ENCODE peak calls at places on chromosomes 13 and 19, in five cellular contexts. One of them, this sample, is unnamed.

GRCh38 chr13:30846311-30846710 is 59.8 kb upstream of the MEDAG start:
- DNase-seq in HEK293T: no peak
- DNase-seq in stimulated activated CD4-positive, alpha-beta T cell treated with anti-CD3 and anti-CD28 coated beads, Interleukin-2, amount 100 ng/mL, for 48 hours: no peak
- DNase-seq in ascending aorta: no peak
- DNase-seq in left cardiac atrium: no peak
- DNase-seq in this sample: no peak

GRCh38 chr19:35351441-35352176 is 3.9 kb downstream of the FFAR1 start:
- DNase-seq in left cardiac atrium: no peak
- DNase-seq in ascending aorta: no peak
- DNase-seq in HEK293T: no peak
- DNase-seq in stimulated activated CD4-positive, alpha-beta T cell treated with anti-CD3 and anti-CD28 coated beads, Interleukin-2, amount 100 ng/mL, for 48 hours: no peak
- DNase-seq in this sample: peak

GRCh38 chr19:35851213-35852028 is 883 bp downstream of the NPHS1 start:
- DNase-seq in left cardiac atrium: no peak
- DNase-seq in ascending aorta: no peak
- DNase-seq in HEK293T: peak
- DNase-seq in stimulated activated CD4-positive, alpha-beta T cell treated with anti-CD3 and anti-CD28 coated beads, Interleukin-2, amount 100 ng/mL, for 48 hours: no peak
- DNase-seq in this sample: no peak

GRCh38 chr19:21482863-21483276 is 22.5 kb upstream of the ZNF429 start:
- DNase-seq in ascending aorta: peak
- DNase-seq in left cardiac atrium: peak
- DNase-seq in stimulated activated CD4-positive, alpha-beta T cell treated with anti-CD3 and anti-CD28 coated beads, Interleukin-2, amount 100 ng/mL, for 48 hours: peak
- DNase-seq in HEK293T: peak
- DNase-seq in this sample: peak

GRCh38 chr19:46998445-46999142 is 21.0 kb upstream of the NPAS1 start:
- DNase-seq in ascending aorta: no peak
- DNase-seq in left cardiac atrium: no peak
- DNase-seq in stimulated activated CD4-positive, alpha-beta T cell treated with anti-CD3 and anti-CD28 coated beads, Interleukin-2, amount 100 ng/mL, for 48 hours: no peak
- DNase-seq in HEK293T: no peak
- DNase-seq in this sample: peak

GRCh38 chr13:36764536-36764935 is 54.5 kb upstream of the RFXAP start:
- DNase-seq in left cardiac atrium: no peak
- DNase-seq in stimulated activated CD4-positive, alpha-beta T cell treated with anti-CD3 and anti-CD28 coated beads, Interleukin-2, amount 100 ng/mL, for 48 hours: no peak
- DNase-seq in HEK293T: no peak
- DNase-seq in ascending aorta: no peak
- DNase-seq in this sample: no peak

GRCh38 chr19:9727644-9728043 is 40.9 kb downstream of the ZNF846 start:
- DNase-seq in HEK293T: no peak
- DNase-seq in stimulated activated CD4-positive, alpha-beta T cell treated with anti-CD3 and anti-CD28 coated beads, Interleukin-2, amount 100 ng/mL, for 48 hours: no peak
- DNase-seq in ascending aorta: no peak
- DNase-seq in left cardiac atrium: no peak
- DNase-seq in this sample: no peak

GRCh38 chr19:49956113-49956491 is 4.9 kb downstream of the SIGLEC11 start:
- DNase-seq in HEK293T: no peak
- DNase-seq in stimulated activated CD4-positive, alpha-beta T cell treated with anti-CD3 and anti-CD28 coated beads, Interleukin-2, amount 100 ng/mL, for 48 hours: no peak
- DNase-seq in ascending aorta: no peak
- DNase-seq in left cardiac atrium: no peak
- DNase-seq in this sample: no peak

GRCh38 chr13:98187862-98188261 is 10.8 kb upstream of the RNF113B start:
- DNase-seq in ascending aorta: no peak
- DNase-seq in stimulated activated CD4-positive, alpha-beta T cell treated with anti-CD3 and anti-CD28 coated beads, Interleukin-2, amount 100 ng/mL, for 48 hours: no peak
- DNase-seq in left cardiac atrium: no peak
- DNase-seq in HEK293T: no peak
- DNase-seq in this sample: no peak

GRCh38 chr19:50204811-50205675 is 1.6 kb downstream of the MYH14 start:
- DNase-seq in ascending aorta: no peak
- DNase-seq in stimulated activated CD4-positive, alpha-beta T cell treated with anti-CD3 and anti-CD28 coated beads, Interleukin-2, amount 100 ng/mL, for 48 hours: no peak
- DNase-seq in HEK293T: no peak
- DNase-seq in left cardiac atrium: peak
- DNase-seq in this sample: no peak

GRCh38 chr19:39293394-39293793 is 2.8 kb upstream of the IFNL1 start:
- DNase-seq in ascending aorta: peak
- DNase-seq in HEK293T: no peak
- DNase-seq in left cardiac atrium: no peak
- DNase-seq in stimulated activated CD4-positive, alpha-beta T cell treated with anti-CD3 and anti-CD28 coated beads, Interleukin-2, amount 100 ng/mL, for 48 hours: no peak
- DNase-seq in this sample: peak

GRCh38 chr13:28476919-28477708 is 17.8 kb downstream of the FLT1 start:
- DNase-seq in stimulated activated CD4-positive, alpha-beta T cell treated with anti-CD3 and anti-CD28 coated beads, Interleukin-2, amount 100 ng/mL, for 48 hours: no peak
- DNase-seq in left cardiac atrium: no peak
- DNase-seq in ascending aorta: no peak
- DNase-seq in HEK293T: no peak
- DNase-seq in this sample: no peak

GRCh38 chr13:40644838-40645620 is 21.4 kb downstream of the FOXO1 start:
- DNase-seq in stimulated activated CD4-positive, alpha-beta T cell treated with anti-CD3 and anti-CD28 coated beads, Interleukin-2, amount 100 ng/mL, for 48 hours: no peak
- DNase-seq in ascending aorta: no peak
- DNase-seq in HEK293T: no peak
- DNase-seq in left cardiac atrium: no peak
- DNase-seq in this sample: no peak

GRCh38 chr19:14434543-14435319 is 1.6 kb downstream of the PKN1 start:
- DNase-seq in stimulated activated CD4-positive, alpha-beta T cell treated with anti-CD3 and anti-CD28 coated beads, Interleukin-2, amount 100 ng/mL, for 48 hours: no peak
- DNase-seq in left cardiac atrium: peak
- DNase-seq in ascending aorta: peak
- DNase-seq in HEK293T: no peak
- DNase-seq in this sample: peak

GRCh38 chr19:11181488-11181887 is 15.9 kb downstream of the KANK2 start:
- DNase-seq in HEK293T: no peak
- DNase-seq in ascending aorta: no peak
- DNase-seq in left cardiac atrium: no peak
- DNase-seq in stimulated activated CD4-positive, alpha-beta T cell treated with anti-CD3 and anti-CD28 coated beads, Interleukin-2, amount 100 ng/mL, for 48 hours: no peak
- DNase-seq in this sample: no peak

GRCh38 chr13:99659234-99659633 is 158.0 kb downstream of the TM9SF2 start:
- DNase-seq in stimulated activated CD4-positive, alpha-beta T cell treated with anti-CD3 and anti-CD28 coated beads, Interleukin-2, amount 100 ng/mL, for 48 hours: no peak
- DNase-seq in ascending aorta: no peak
- DNase-seq in HEK293T: no peak
- DNase-seq in left cardiac atrium: no peak
- DNase-seq in this sample: no peak

GRCh38 chr13:24684600-24684998 is 4.4 kb downstream of the ATP12A start:
- DNase-seq in HEK293T: no peak
- DNase-seq in left cardiac atrium: no peak
- DNase-seq in ascending aorta: no peak
- DNase-seq in stimulated activated CD4-positive, alpha-beta T cell treated with anti-CD3 and anti-CD28 coated beads, Interleukin-2, amount 100 ng/mL, for 48 hours: no peak
- DNase-seq in this sample: no peak

GRCh38 chr13:97574926-97575325 is 141.0 kb downstream of the RAP2A start:
- DNase-seq in HEK293T: peak
- DNase-seq in ascending aorta: no peak
- DNase-seq in stimulated activated CD4-positive, alpha-beta T cell treated with anti-CD3 and anti-CD28 coated beads, Interleukin-2, amount 100 ng/mL, for 48 hours: no peak
- DNase-seq in left cardiac atrium: no peak
- DNase-seq in this sample: no peak

GRCh38 chr19:3572855-3573161 is at the start of gene HMG20B:
- DNase-seq in ascending aorta: no peak
- DNase-seq in stimulated activated CD4-positive, alpha-beta T cell treated with anti-CD3 and anti-CD28 coated beads, Interleukin-2, amount 100 ng/mL, for 48 hours: no peak
- DNase-seq in HEK293T: no peak
- DNase-seq in left cardiac atrium: no peak
- DNase-seq in this sample: no peak

GRCh38 chr19:51531349-51532315 is at the start of gene SIGLEC6:
- DNase-seq in ascending aorta: peak
- DNase-seq in stimulated activated CD4-positive, alpha-beta T cell treated with anti-CD3 and anti-CD28 coated beads, Interleukin-2, amount 100 ng/mL, for 48 hours: no peak
- DNase-seq in left cardiac atrium: peak
- DNase-seq in HEK293T: no peak
- DNase-seq in this sample: peak

GRCh38 chr19:10766681-10767201 is 48.9 kb downstream of the DNM2 start:
- DNase-seq in stimulated activated CD4-positive, alpha-beta T cell treated with anti-CD3 and anti-CD28 coated beads, Interleukin-2, amount 100 ng/mL, for 48 hours: no peak
- DNase-seq in ascending aorta: no peak
- DNase-seq in HEK293T: no peak
- DNase-seq in left cardiac atrium: peak
- DNase-seq in this sample: no peak

GRCh38 chr13:67827992-67828391 is 597.9 kb upstream of the PCDH9 start:
- DNase-seq in stimulated activated CD4-positive, alpha-beta T cell treated with anti-CD3 and anti-CD28 coated beads, Interleukin-2, amount 100 ng/mL, for 48 hours: no peak
- DNase-seq in ascending aorta: no peak
- DNase-seq in left cardiac atrium: no peak
- DNase-seq in HEK293T: no peak
- DNase-seq in this sample: no peak

GRCh38 chr19:42069619-42070293 is at the start of gene GRIK5:
- DNase-seq in stimulated activated CD4-positive, alpha-beta T cell treated with anti-CD3 and anti-CD28 coated beads, Interleukin-2, amount 100 ng/mL, for 48 hours: no peak
- DNase-seq in HEK293T: no peak
- DNase-seq in ascending aorta: peak
- DNase-seq in left cardiac atrium: peak
- DNase-seq in this sample: no peak

GRCh38 chr13:60407095-60407494 is 10.1 kb downstream of the TDRD3 start:
- DNase-seq in ascending aorta: no peak
- DNase-seq in stimulated activated CD4-positive, alpha-beta T cell treated with anti-CD3 and anti-CD28 coated beads, Interleukin-2, amount 100 ng/mL, for 48 hours: no peak
- DNase-seq in left cardiac atrium: no peak
- DNase-seq in HEK293T: no peak
- DNase-seq in this sample: no peak

GRCh38 chr13:27054760-27055159 is 116.9 kb downstream of the USP12 start:
- DNase-seq in ascending aorta: no peak
- DNase-seq in left cardiac atrium: no peak
- DNase-seq in stimulated activated CD4-positive, alpha-beta T cell treated with anti-CD3 and anti-CD28 coated beads, Interleukin-2, amount 100 ng/mL, for 48 hours: no peak
- DNase-seq in HEK293T: no peak
- DNase-seq in this sample: no peak

GRCh38 chr13:90261343-90261742 is 1086.1 kb upstream of the MIR17HG start:
- DNase-seq in ascending aorta: no peak
- DNase-seq in left cardiac atrium: no peak
- DNase-seq in stimulated activated CD4-positive, alpha-beta T cell treated with anti-CD3 and anti-CD28 coated beads, Interleukin-2, amount 100 ng/mL, for 48 hours: no peak
- DNase-seq in HEK293T: no peak
- DNase-seq in this sample: no peak

GRCh38 chr13:35695411-35695810 is 218.9 kb upstream of the MAB21L1 start:
- DNase-seq in HEK293T: no peak
- DNase-seq in left cardiac atrium: no peak
- DNase-seq in stimulated activated CD4-positive, alpha-beta T cell treated with anti-CD3 and anti-CD28 coated beads, Interleukin-2, amount 100 ng/mL, for 48 hours: no peak
- DNase-seq in ascending aorta: no peak
- DNase-seq in this sample: no peak

GRCh38 chr19:48398329-48399235 is 5.1 kb downstream of the GRIN2D start:
- DNase-seq in HEK293T: peak
- DNase-seq in ascending aorta: peak
- DNase-seq in left cardiac atrium: peak
- DNase-seq in stimulated activated CD4-positive, alpha-beta T cell treated with anti-CD3 and anti-CD28 coated beads, Interleukin-2, amount 100 ng/mL, for 48 hours: peak
- DNase-seq in this sample: peak

GRCh38 chr19:54415901-54416621 is 797 bp downstream of the TTYH1 start:
- DNase-seq in HEK293T: no peak
- DNase-seq in ascending aorta: no peak
- DNase-seq in left cardiac atrium: no peak
- DNase-seq in stimulated activated CD4-positive, alpha-beta T cell treated with anti-CD3 and anti-CD28 coated beads, Interleukin-2, amount 100 ng/mL, for 48 hours: no peak
- DNase-seq in this sample: no peak

GRCh38 chr13:99572131-99572530 is 70.9 kb downstream of the TM9SF2 start:
- DNase-seq in stimulated activated CD4-positive, alpha-beta T cell treated with anti-CD3 and anti-CD28 coated beads, Interleukin-2, amount 100 ng/mL, for 48 hours: no peak
- DNase-seq in left cardiac atrium: no peak
- DNase-seq in HEK293T: no peak
- DNase-seq in ascending aorta: no peak
- DNase-seq in this sample: no peak

GRCh38 chr13:24270639-24271131 is 38.7 kb upstream of the C1QTNF9 start:
- DNase-seq in ascending aorta: peak
- DNase-seq in HEK293T: peak
- DNase-seq in left cardiac atrium: peak
- DNase-seq in stimulated activated CD4-positive, alpha-beta T cell treated with anti-CD3 and anti-CD28 coated beads, Interleukin-2, amount 100 ng/mL, for 48 hours: peak
- DNase-seq in this sample: peak